ENCODE peak calls at places on chromosomes 13 and 19, in ten cellular contexts. L, B, N, E, S, G, C, A, O and K are unnamed samples.
A peak's percentile ranks its signal among the peaks of the same experiment; 100 is the strongest.

GRCh38 chr19:10762656-10763055 is 44.8 kb downstream of the DNM2 start:
- DNase-seq in L (peak; percentile 48), B (no peak), N (no peak), E (peak; percentile 38), S (peak; percentile 42), G (no peak), C (peak; percentile 53), A (peak; percentile 61), O (no peak), K (no peak)

GRCh38 chr13:91133941-91134772 is 213.3 kb upstream of the MIR17HG start:
- DNase-seq in L (peak; percentile 57), B (peak; percentile 60), N (peak; percentile 58), E (peak; percentile 74), S (peak; percentile 4), G (peak; percentile 70), C (no peak), A (no peak), O (peak; percentile 54), K (peak; percentile 86)

GRCh38 chr19:18992696-18993095 is 40.6 kb downstream of the SUGP2 start:
- DNase-seq in L (no peak), B (no peak), N (no peak), E (no peak), S (no peak), G (no peak), C (no peak), A (no peak), O (no peak), K (no peak)

GRCh38 chr13:95023405-95023804 is 277.8 kb downstream of the ABCC4 start:
- DNase-seq in L (peak; percentile 51), B (no peak), N (no peak), E (no peak), S (no peak), G (no peak), C (no peak), A (no peak), O (peak; percentile 26), K (peak; percentile 53)

GRCh38 chr19:12985049-12985776 is 10.1 kb upstream of the NFIX start:
- DNase-seq in L (peak; percentile 83), B (peak; percentile 79), N (peak; percentile 71), E (no peak), S (peak; percentile 27), G (no peak), C (peak; percentile 67), A (peak; percentile 90), O (peak; percentile 76), K (no peak)

GRCh38 chr19:55270172-55270942 is 9.6 kb downstream of the HSPBP1 start:
- DNase-seq in L (no peak), B (no peak), N (no peak), E (no peak), S (no peak), G (no peak), C (no peak), A (no peak), O (no peak), K (no peak)

GRCh38 chr13:113917523-113918371 is 53.9 kb upstream of the GAS6 start:
- DNase-seq in L (no peak), B (no peak), N (no peak), E (no peak), S (no peak), G (no peak), C (no peak), A (peak; percentile 45), O (no peak), K (no peak)

GRCh38 chr19:54662730-54663129 is at the start of gene LILRB4:
- DNase-seq in L (no peak), B (no peak), N (no peak), E (no peak), S (no peak), G (no peak), C (peak; percentile 40), A (no peak), O (no peak), K (no peak)

GRCh38 chr19:50205681-50206138 is 2.3 kb downstream of the MYH14 start:
- DNase-seq in L (peak; percentile 91), B (no peak), N (peak; percentile 77), E (peak; percentile 72), S (no peak), G (no peak), C (no peak), A (peak; percentile 94), O (no peak), K (no peak)

GRCh38 chr13:45473627-45474026 is 8.9 kb downstream of the COG3 start:
- DNase-seq in L (no peak), B (no peak), N (no peak), E (peak; percentile 71), S (peak; percentile 14), G (peak; percentile 6), C (no peak), A (no peak), O (no peak), K (no peak)

GRCh38 chr13:36981156-36981743 is 17.9 kb downstream of the ALG5 start:
- DNase-seq in L (no peak), B (peak; percentile 53), N (no peak), E (peak; percentile 56), S (no peak), G (peak; percentile 52), C (no peak), A (no peak), O (peak; percentile 79), K (peak; percentile 48)
- TF ChIP-seq CTCF in L (peak; percentile 74), B (peak; percentile 46), N (peak; percentile 34), E (peak; percentile 45), S (peak; percentile 37), G (peak; percentile 49), C (peak; percentile 64), A (no peak), O (peak; percentile 81), K (peak; percentile 52)

DNA sequence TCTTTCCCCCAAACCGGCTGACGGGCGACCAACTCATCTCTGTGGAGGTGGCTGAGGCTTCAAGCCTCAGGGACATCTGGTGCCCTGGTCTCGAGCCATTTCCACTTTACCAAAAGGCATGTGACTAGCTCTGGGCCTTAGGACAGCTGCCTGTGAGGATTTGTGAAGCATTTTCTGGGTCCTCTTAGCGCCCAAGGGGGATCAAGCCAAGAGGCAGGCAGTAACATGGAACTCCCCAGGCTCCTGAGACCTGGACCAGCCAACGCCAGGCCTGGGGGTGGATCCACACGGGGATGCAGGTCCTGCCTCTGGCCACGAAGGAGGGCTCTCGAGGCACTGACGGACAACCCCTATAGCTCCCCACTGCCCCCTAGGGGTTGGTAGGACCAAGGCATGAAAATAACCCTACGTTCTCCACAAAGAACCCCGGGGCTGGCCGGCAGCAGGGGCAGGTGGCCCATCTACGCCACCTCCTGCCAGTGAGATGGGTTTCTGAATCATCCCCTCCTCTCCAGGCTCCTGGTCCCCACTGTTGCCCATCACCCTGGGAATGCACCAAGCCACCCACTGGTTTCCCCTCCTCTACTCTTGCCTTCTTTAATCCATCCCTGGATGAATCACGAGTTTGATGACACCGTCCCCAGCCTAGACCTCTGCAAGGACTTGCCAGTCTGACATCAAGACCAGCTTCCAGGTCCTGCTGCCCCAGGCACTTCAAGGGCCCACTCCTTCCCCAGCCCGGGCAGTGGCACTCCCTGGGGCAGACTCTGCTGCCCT is 7.0 kb upstream of the MYDGF start:
- DNase-seq in L (no peak), B (peak; percentile 32), N (peak; percentile 62), E (peak; percentile 96), S (peak; percentile 22), G (peak; percentile 51), C (no peak), A (no peak), O (peak; percentile 35), K (peak; percentile 53)
- TF ChIP-seq CTCF in L (peak; percentile 44), B (peak; percentile 53), N (peak; percentile 44), E (peak; percentile 82), S (no peak), G (peak; percentile 46), C (peak; percentile 68), A (no peak), O (peak; percentile 39), K (no peak)

GRCh38 chr19:14871619-14872230 is 14.2 kb downstream of the OR7A17 start:
- DNase-seq in L (peak; percentile 59), B (no peak), N (no peak), E (peak; percentile 44), S (no peak), G (no peak), C (no peak), A (no peak), O (peak; percentile 11), K (peak; percentile 20)
- TF ChIP-seq CTCF in L (peak; percentile 91), B (peak; percentile 41), N (peak; percentile 58), E (peak; percentile 34), S (peak; percentile 29), G (peak; percentile 54), C (peak; percentile 53), A (peak; percentile 9), O (peak; percentile 44), K (peak; percentile 49)

GRCh38 chr13:27619711-27620376 is 485 bp downstream of the LNX2 start:
- DNase-seq in L (no peak), B (peak; percentile 42), N (no peak), E (peak; percentile 43), S (peak; percentile 50), G (no peak), C (peak; percentile 38), A (no peak), O (peak; percentile 21), K (peak; percentile 23)
- TF ChIP-seq CTCF in L (no peak), B (peak; percentile 24), N (peak; percentile 15), E (no peak), S (no peak), G (peak; percentile 25), C (peak; percentile 59), A (no peak), O (peak; percentile 30), K (peak; percentile 4)

DNA sequence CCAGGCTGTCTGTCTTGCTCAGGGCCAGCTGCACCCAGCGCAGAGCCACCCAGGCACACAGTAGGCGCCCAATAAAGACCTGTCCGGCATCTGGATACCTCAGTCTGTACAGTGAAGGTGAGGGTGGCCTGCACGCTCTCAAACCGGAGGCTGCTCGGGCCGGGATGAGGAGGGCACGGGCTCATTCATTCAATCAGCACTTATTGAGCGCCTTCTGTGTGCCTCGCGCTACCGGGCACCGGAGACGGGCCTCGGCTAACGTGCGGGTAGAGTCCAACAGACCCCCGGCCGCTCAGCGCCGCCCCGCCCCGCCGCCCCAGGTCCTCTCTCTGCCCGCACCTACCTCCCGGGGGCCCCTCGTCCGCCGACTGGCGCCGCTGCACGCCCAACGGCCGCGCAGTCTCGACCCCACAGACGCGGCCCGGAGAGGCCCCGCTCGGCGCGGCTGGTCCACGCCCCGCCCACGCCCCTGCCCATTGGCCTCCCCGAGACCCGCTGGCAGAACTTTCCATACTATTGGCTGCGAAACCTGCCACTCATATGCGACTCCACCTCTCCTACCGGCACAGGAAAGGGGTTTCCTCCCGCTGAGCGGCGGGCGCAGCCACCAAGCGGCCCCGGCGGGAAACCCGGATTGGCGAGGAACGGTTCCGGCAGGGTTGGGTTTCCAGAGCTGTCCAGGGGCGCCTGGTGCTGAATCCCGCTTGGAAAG is at the start of gene SLC39A3:
- DNase-seq in L (peak; percentile 85), B (peak; percentile 98), N (peak; percentile 99), E (peak; percentile 98), S (peak; percentile 99), G (peak; percentile 98), C (peak; percentile 97), A (peak; percentile 97), O (peak; percentile 98), K (peak; percentile 99)
- TF ChIP-seq CTCF in L (no peak), B (peak; percentile 27), N (peak; percentile 49), E (no peak), S (no peak), G (peak; percentile 19), C (peak; percentile 49), A (peak; percentile 55), O (no peak), K (no peak)

GRCh38 chr19:38727868-38728660 is 16.2 kb downstream of the CAPN12 start:
- DNase-seq in L (no peak), B (no peak), N (peak; percentile 17), E (no peak), S (no peak), G (no peak), C (peak; percentile 50), A (no peak), O (no peak), K (no peak)
- TF ChIP-seq CTCF in L (no peak), B (no peak), N (no peak), E (no peak), S (no peak), G (no peak), C (no peak), A (no peak), O (no peak), K (no peak)